ENCODE peak calls at places on chromosome 9, in seven cellular contexts. Z is sigmoid colon, U is IMR-90, S is HCT116, H is tibial nerve, K is uterus, D is GM12878. V is an unnamed sample. For H3K27me3, the result is how much of the 10 kb centered on the place peaks cover.

GRCh38 chr9:117325789-117326185 is 89.1 kb downstream of the ASTN2 start:
- DNase-seq in S (no peak), H (no peak), D (no peak), U (no peak), K (no peak), Z (no peak), V (no peak)

GRCh38 chr9:13351768-13352386 is 72.4 kb upstream of the MPDZ start:
- DNase-seq in U (peak), Z (no peak), H (no peak), S (peak), D (no peak), K (no peak), V (peak)

GRCh38 chr9:126980231-126980630 is 65.6 kb downstream of the RALGPS1 start:
- DNase-seq in U (no peak), Z (no peak), K (no peak), D (no peak), S (no peak), H (no peak), V (no peak)

GRCh38 chr9:30609713-30610112 is 1774.7 kb upstream of the ACO1 start:
- DNase-seq in Z (no peak), K (no peak), U (no peak), D (no peak), H (no peak), S (no peak), V (no peak)

GRCh38 chr9:101270325-101270701 is 114.5 kb downstream of the BAAT start:
- DNase-seq in Z (no peak), H (no peak), K (no peak), D (no peak), U (no peak), S (no peak), V (no peak)

GRCh38 chr9:137479315-137479861 is 20.3 kb upstream of the NSMF start:
- DNase-seq in Z (no peak), S (no peak), H (no peak), K (no peak), U (peak), D (no peak), V (no peak)

GRCh38 chr9:127930298-127931091 is at the start of gene PIP5KL1:
- DNase-seq in D (no peak), U (peak), H (peak), K (peak), S (peak), Z (peak), V (peak)

GRCh38 chr9:122128432-122129343 is 30.9 kb downstream of the NDUFA8 start:
- DNase-seq in K (no peak), U (no peak), Z (peak), H (no peak), S (no peak), D (no peak), V (no peak)

GRCh38 chr9:124149992-124150391 is 107.8 kb upstream of the NEK6 start:
- DNase-seq in Z (no peak), U (peak), K (no peak), D (no peak), S (no peak), H (no peak), V (no peak)

GRCh38 chr9:73270967-73271722 is 119.5 kb downstream of the ANXA1 start:
- DNase-seq in D (no peak), S (peak), U (peak), H (no peak), K (no peak), Z (no peak), V (no peak)

GRCh38 chr9:14029811-14030210 is 284.1 kb downstream of the NFIB start:
- DNase-seq in K (no peak), D (no peak), H (no peak), U (no peak), Z (no peak), S (no peak), V (no peak)

GRCh38 chr9:91131433-91131839 is 230.3 kb downstream of the AUH start:
- DNase-seq in S (peak), K (peak), H (no peak), D (no peak), U (peak), Z (peak), V (peak)

GRCh38 chr9:91113026-91113425 is 248.7 kb downstream of the AUH start:
- DNase-seq in H (no peak), D (no peak), K (no peak), S (no peak), U (no peak), Z (no peak), V (no peak)

GRCh38 chr9:77751341-77752091 is 103.4 kb upstream of the GNA14 start:
- DNase-seq in H (peak), S (peak), Z (no peak), D (no peak), K (no peak), U (peak), V (peak)

GRCh38 chr9:136311433-136312375 is 7.8 kb upstream of the CCDC187 start:
- DNase-seq in D (no peak), U (no peak), S (peak), K (no peak), H (no peak), Z (no peak), V (no peak)

GRCh38 chr9:34675874-34676273 is 13.4 kb upstream of the CCL27 start:
- DNase-seq in K (no peak), Z (no peak), S (no peak), D (no peak), H (no peak), U (no peak), V (no peak)

GRCh38 chr9:76803762-76804161 is 39.5 kb downstream of the PCA3 start:
- DNase-seq in D (no peak), Z (no peak), H (no peak), U (no peak), S (no peak), K (no peak), V (no peak)

GRCh38 chr9:116288658-116289057 is 135.1 kb downstream of the PAPPA start:
- DNase-seq in S (no peak), H (no peak), D (no peak), Z (no peak), K (no peak), U (peak), V (no peak)

GRCh38 chr9:127589955-127590370 is 22.1 kb upstream of the STXBP1 start:
- DNase-seq in U (peak), H (peak), S (no peak), K (peak), Z (peak), D (no peak), V (peak)

GRCh38 chr9:132600326-132600984 is 18.0 kb downstream of the BARHL1 start:
- DNase-seq in U (no peak), K (no peak), H (no peak), Z (no peak), D (no peak), S (no peak), V (no peak)

GRCh38 chr9:94987731-94988130 is 261.2 kb downstream of the AOPEP start:
- DNase-seq in D (no peak), H (no peak), U (no peak), K (no peak), S (no peak), Z (no peak), V (no peak)

GRCh38 chr9:134413890-134414731 is 87.9 kb downstream of the RXRA start:
- DNase-seq in D (no peak), S (peak), U (peak), K (peak), H (no peak), Z (peak), V (peak)

GRCh38 chr9:75149841-75150241 is 61.5 kb downstream of the OSTF1 start:
- DNase-seq in K (no peak), Z (no peak), U (no peak), S (no peak), D (no peak), H (peak), V (no peak)

GRCh38 chr9:21381752-21382339 is 3.4 kb downstream of the IFNA2 start:
- DNase-seq in Z (no peak), K (no peak), D (peak), U (no peak), H (no peak), S (no peak), V (no peak)

GRCh38 chr9:96141666-96142065 is 160.3 kb downstream of the HSD17B3 start:
- DNase-seq in S (no peak), K (no peak), Z (no peak), U (peak), D (no peak), H (no peak), V (no peak)

GRCh38 chr9:132283165-132283564 is 71.6 kb downstream of the SETX start:
- DNase-seq in Z (no peak), K (no peak), H (no peak), D (no peak), S (no peak), U (peak), V (no peak)

GRCh38 chr9:106697799-106698591 is 165.0 kb upstream of the ZNF462 start:
- DNase-seq in U (peak), H (peak), K (peak), Z (peak), S (no peak), D (no peak), V (peak)

GRCh38 chr9:113222482-113222841 is 1.1 kb downstream of the SLC31A1 start:
- DNase-seq in Z (no peak), H (no peak), S (no peak), U (peak), K (no peak), D (no peak), V (no peak)

GRCh38 chr9:19946446-19947109 is 157.7 kb upstream of the SLC24A2 start:
- DNase-seq in S (no peak), H (no peak), Z (no peak), U (peak), D (no peak), K (no peak), V (no peak)

GRCh38 chr9:98285446-98285845 is 30.0 kb upstream of the TBC1D2 start:
- DNase-seq in D (no peak), H (no peak), K (no peak), S (no peak), Z (no peak), U (no peak), V (no peak)

GRCh38 chr9:97628668-97629067 is 4.5 kb downstream of the TSTD2 start:
- DNase-seq in H (no peak), S (no peak), Z (no peak), K (no peak), D (no peak), U (no peak), V (no peak)

GRCh38 chr9:107883496-107884120 is 394.0 kb upstream of the KLF4 start:
- DNase-seq in Z (no peak), U (no peak), H (no peak), S (no peak), D (no peak), K (no peak), V (no peak)

GRCh38 chr9:5671711-5672353 is 42.9 kb downstream of the RIC1 start:
- DNase-seq in U (no peak), Z (no peak), S (peak), D (peak), H (no peak), K (no peak), V (no peak)

GRCh38 chr9:126417007-126417406 is 90.4 kb downstream of the MVB12B start:
- DNase-seq in K (no peak), U (no peak), H (no peak), S (peak), D (no peak), Z (no peak), V (no peak)

GRCh38 chr9:138116521-138116920 is 238.9 kb downstream of the CACNA1B start:
- DNase-seq in U (no peak), D (no peak), H (no peak), K (no peak), S (no peak), Z (no peak), V (no peak)

GRCh38 chr9:76365028-76365427 is 29.2 kb downstream of the RFK start:
- DNase-seq in Z (no peak), K (no peak), U (peak), H (no peak), D (no peak), S (no peak), V (no peak)

GRCh38 chr9:15370496-15371464 is 51.9 kb upstream of the SNAPC3 start:
- DNase-seq in H (no peak), Z (no peak), K (peak), S (no peak), D (no peak), U (no peak), V (no peak)

GRCh38 chr9:109346904-109347303 is 26.0 kb upstream of the EPB41L4B start:
- DNase-seq in S (no peak), H (no peak), D (no peak), U (no peak), K (no peak), Z (no peak), V (no peak)

GRCh38 chr9:26945591-26945990 is 1.5 kb downstream of the PLAA start:
- DNase-seq in H (no peak), Z (no peak), U (no peak), D (no peak), S (no peak), K (no peak), V (no peak)

GRCh38 chr9:26947736-26948135 is 694 bp upstream of the PLAA start:
- DNase-seq in S (no peak), K (no peak), H (no peak), Z (no peak), U (no peak), D (no peak), V (no peak)

GRCh38 chr9:26950521-26950920 is 3.5 kb upstream of the PLAA start:
- DNase-seq in D (no peak), S (no peak), H (no peak), U (no peak), Z (no peak), K (no peak), V (no peak)

GRCh38 chr9:26949604-26950003 is 2.6 kb upstream of the PLAA start:
- DNase-seq in D (no peak), H (no peak), Z (no peak), U (peak), K (no peak), S (peak), V (no peak)

GRCh38 chr9:26946753-26947727 is at the start of gene PLAA:
- DNase-seq in D (peak), Z (peak), S (peak), U (peak), K (peak), H (peak), V (peak)
- TF ChIP-seq POLR2A in D (peak), Z (no peak), S (peak), U (peak), K (peak), H (peak), V (peak)

DNA sequence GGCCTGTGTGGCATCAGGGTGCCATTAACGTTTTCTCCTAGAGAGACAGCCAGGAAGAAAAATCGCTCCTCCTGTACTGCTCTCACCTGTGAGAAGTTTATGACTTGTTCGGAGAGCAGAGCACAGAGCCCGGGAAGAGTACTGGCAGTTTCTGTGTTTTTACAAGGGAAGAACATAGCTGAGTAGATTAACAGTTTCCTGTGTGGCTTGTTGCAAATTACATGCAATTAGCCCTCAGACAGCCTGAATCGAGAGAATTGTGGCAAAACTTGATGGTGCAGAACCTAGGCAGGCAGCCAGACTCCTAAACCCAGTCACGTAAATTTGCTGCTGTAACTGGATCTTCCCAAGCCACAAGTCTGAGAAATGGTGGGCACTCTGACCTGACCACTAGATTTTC is 32.1 kb downstream of the PRKACG start:
- DNase-seq in D (peak), Z (no peak), K (no peak), S (no peak), U (no peak), H (no peak), V (no peak)
- H3K27me3 ChIP-seq in D (under half), Z (under half), K (under half), S (under half), U (under half), H (under half), V (under half)

GRCh38 chr9:89497978-89498844 is at the start of gene SEMA4D:
- DNase-seq in S (peak), K (peak), Z (peak), D (no peak), U (peak), H (peak), V (peak)
- TF ChIP-seq POLR2A in S (no peak), K (no peak), Z (no peak), D (peak), U (no peak), H (peak), V (no peak)

GRCh38 chr9:114525505-114525904 is 20.2 kb upstream of the WHRN start:
- DNase-seq in H (no peak), K (no peak), D (no peak), U (peak), Z (no peak), S (peak), V (no peak)

GRCh38 chr9:114522847-114523246 is 17.6 kb upstream of the WHRN start:
- DNase-seq in Z (no peak), K (no peak), H (no peak), D (no peak), U (no peak), S (no peak), V (no peak)

GRCh38 chr9:114529285-114529684 is 24.0 kb upstream of the WHRN start:
- DNase-seq in Z (no peak), S (no peak), H (no peak), K (no peak), D (no peak), U (no peak), V (no peak)

GRCh38 chr9:114521846-114522245 is 16.6 kb upstream of the WHRN start:
- DNase-seq in S (no peak), Z (no peak), D (no peak), H (no peak), U (peak), K (no peak), V (no peak)

DNA sequence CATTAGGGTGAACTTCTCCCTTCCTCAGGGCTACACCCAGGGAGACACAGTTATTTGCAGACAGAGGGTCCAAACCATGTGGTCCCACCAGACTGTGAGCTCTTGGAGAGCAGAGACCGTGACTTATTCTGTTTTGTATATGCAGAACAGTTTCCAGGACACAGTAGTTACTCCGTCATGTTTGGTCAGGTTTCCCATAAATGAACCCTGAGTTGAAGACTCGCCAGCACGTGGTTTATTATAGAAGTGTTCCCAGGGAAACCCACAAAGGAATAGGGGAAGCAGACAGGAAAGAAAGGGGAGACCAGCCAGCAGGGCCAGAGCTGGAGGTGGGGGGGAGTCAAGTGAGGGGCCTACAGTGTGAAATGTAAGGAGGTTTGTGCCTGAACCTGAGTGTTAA is 19.1 kb upstream of the WHRN start:
- DNase-seq in Z (peak), U (no peak), D (no peak), S (no peak), K (no peak), H (no peak), V (peak)
- H3K27me3 ChIP-seq in Z (under half), U (under half), D (under half), S (under half), K (under half), H (under half), V (under half)

DNA sequence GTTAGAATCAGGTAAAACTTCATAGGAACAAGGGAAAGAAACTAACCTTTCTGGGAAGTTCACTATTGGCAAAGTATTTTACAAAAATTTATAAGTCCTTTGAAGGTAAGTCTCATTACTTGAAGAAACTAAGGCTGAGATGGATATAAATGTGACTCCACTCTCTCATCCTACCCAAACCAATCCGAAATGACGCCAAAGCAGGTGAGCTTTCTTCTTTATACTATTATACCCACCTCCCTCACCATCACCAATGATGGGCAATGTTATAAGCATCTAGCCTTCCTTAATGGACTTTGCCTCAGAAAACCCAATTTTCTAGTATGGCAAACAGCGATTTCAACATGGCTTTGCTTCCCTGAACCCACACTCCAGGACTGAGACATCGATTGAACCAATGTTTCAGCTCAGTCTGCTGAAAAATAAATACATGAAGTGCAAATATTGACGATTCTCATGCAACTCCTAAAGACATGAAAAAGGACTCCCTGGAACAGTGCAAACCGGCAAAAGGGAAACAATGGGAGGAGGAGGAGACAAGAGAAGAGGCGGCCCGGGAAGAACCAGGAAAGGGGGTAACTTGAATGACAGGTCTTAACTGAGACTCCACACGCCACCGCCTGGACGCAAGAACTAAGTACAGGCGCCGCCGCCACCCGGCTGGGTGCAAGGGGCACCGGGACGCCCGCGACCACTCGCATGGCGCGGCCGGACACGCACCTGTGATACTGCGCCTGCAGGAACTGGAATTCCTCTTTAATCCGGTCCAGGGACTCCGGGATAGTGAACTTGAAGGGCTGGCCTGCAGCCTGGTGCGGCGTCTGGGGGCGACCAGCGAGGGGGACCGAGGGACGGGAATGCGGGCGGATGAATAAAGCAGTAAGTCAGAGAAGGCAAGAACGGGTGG is 2.5 kb downstream of the TLE1 start:
- DNase-seq in U (peak), K (peak), S (peak), D (no peak), H (peak), Z (peak), V (peak)
- TF ChIP-seq POLR2A in U (peak), K (no peak), S (no peak), D (no peak), H (peak), Z (no peak), V (peak)